ENCODE peak calls at places on chromosome 2, in four cellular contexts. One of them, this sample, is unnamed.

GRCh38 chr2:212794471-212794870 is 255.9 kb upstream of the ERBB4 start:
- DNase-seq in K562: no peak
- DNase-seq in HepG2: no peak
- DNase-seq in GM12878: no peak
- DNase-seq in this sample: no peak

GRCh38 chr2:168312036-168312822 is 64.8 kb upstream of the STK39 start:
- DNase-seq in K562: no peak
- DNase-seq in HepG2: no peak
- DNase-seq in GM12878: no peak
- DNase-seq in this sample: no peak

GRCh38 chr2:44934521-44934961 is 7.0 kb upstream of the SIX3 start:
- DNase-seq in K562: no peak
- DNase-seq in HepG2: no peak
- DNase-seq in GM12878: no peak
- DNase-seq in this sample: peak; percentile 45

GRCh38 chr2:179226203-179226960 is 38.2 kb downstream of the SESTD1 start:
- DNase-seq in K562: no peak
- DNase-seq in HepG2: no peak
- DNase-seq in GM12878: no peak
- DNase-seq in this sample: no peak

GRCh38 chr2:74513605-74514367 is 464 bp upstream of the TLX2 start:
- DNase-seq in K562: no peak
- DNase-seq in HepG2: no peak
- DNase-seq in GM12878: no peak
- DNase-seq in this sample: peak; percentile 39

GRCh38 chr2:20165677-20166509 is 59.0 kb downstream of the SDC1 start:
- DNase-seq in K562: no peak
- DNase-seq in HepG2: no peak
- DNase-seq in GM12878: no peak
- DNase-seq in this sample: no peak

GRCh38 chr2:133377021-133377481 is 191.2 kb downstream of the NCKAP5 start:
- DNase-seq in K562: no peak
- DNase-seq in HepG2: no peak
- DNase-seq in GM12878: no peak
- DNase-seq in this sample: no peak

GRCh38 chr2:88599527-88599926 is 27.7 kb downstream of the EIF2AK3 start:
- DNase-seq in K562: no peak
- DNase-seq in HepG2: no peak
- DNase-seq in GM12878: no peak
- DNase-seq in this sample: no peak

GRCh38 chr2:64748561-64748960 is 94.8 kb upstream of the SERTAD2 start:
- DNase-seq in K562: no peak
- DNase-seq in HepG2: no peak
- DNase-seq in GM12878: no peak
- DNase-seq in this sample: no peak

GRCh38 chr2:77161009-77161408 is 361.2 kb downstream of the LRRTM4 start:
- DNase-seq in K562: no peak
- DNase-seq in HepG2: peak; percentile 50
- DNase-seq in GM12878: no peak
- DNase-seq in this sample: no peak

GRCh38 chr2:217075225-217075802 is 215.4 kb upstream of the TNP1 start:
- DNase-seq in K562: peak; percentile 45
- DNase-seq in HepG2: no peak
- DNase-seq in GM12878: no peak
- DNase-seq in this sample: no peak

GRCh38 chr2:112782234-112782799 is 2.0 kb downstream of the IL1A start:
- DNase-seq in K562: no peak
- DNase-seq in HepG2: no peak
- DNase-seq in GM12878: peak; percentile 66
- DNase-seq in this sample: no peak

GRCh38 chr2:129762386-129763189 is 216.9 kb upstream of the RAB6C start:
- DNase-seq in K562: no peak
- DNase-seq in HepG2: no peak
- DNase-seq in GM12878: no peak
- DNase-seq in this sample: no peak

GRCh38 chr2:134718095-134718955 is 475 bp downstream of the TMEM163 start:
- DNase-seq in K562: no peak
- DNase-seq in HepG2: no peak
- DNase-seq in GM12878: no peak
- DNase-seq in this sample: peak; percentile 50

GRCh38 chr2:201900362-201900761 is 94.0 kb downstream of the CDK15 start:
- DNase-seq in K562: no peak
- DNase-seq in HepG2: no peak
- DNase-seq in GM12878: no peak
- DNase-seq in this sample: no peak

GRCh38 chr2:170997893-170998477 is 68.9 kb downstream of the GORASP2 start:
- DNase-seq in K562: no peak
- DNase-seq in HepG2: no peak
- DNase-seq in GM12878: no peak
- DNase-seq in this sample: no peak

GRCh38 chr2:231467613-231468525 is 3.6 kb upstream of the NCL start:
- DNase-seq in K562: no peak
- DNase-seq in HepG2: no peak
- DNase-seq in GM12878: no peak
- DNase-seq in this sample: no peak

GRCh38 chr2:226548706-226549105 is 250.9 kb downstream of the IRS1 start:
- DNase-seq in K562: no peak
- DNase-seq in HepG2: no peak
- DNase-seq in GM12878: no peak
- DNase-seq in this sample: no peak

GRCh38 chr2:19809206-19809605 is 92.6 kb downstream of the TTC32 start:
- DNase-seq in K562: no peak
- DNase-seq in HepG2: no peak
- DNase-seq in GM12878: no peak
- DNase-seq in this sample: no peak

GRCh38 chr2:237298323-237299118 is 115.4 kb downstream of the COL6A3 start:
- DNase-seq in K562: no peak
- DNase-seq in HepG2: peak; percentile 51
- DNase-seq in GM12878: no peak
- DNase-seq in this sample: no peak

GRCh38 chr2:217890445-217890844 is 112.3 kb downstream of the TNS1 start:
- DNase-seq in K562: no peak
- DNase-seq in HepG2: peak; percentile 42
- DNase-seq in GM12878: no peak
- DNase-seq in this sample: no peak

GRCh38 chr2:71181316-71181715 is 45.6 kb downstream of the PAIP2B start:
- DNase-seq in K562: no peak
- DNase-seq in HepG2: peak; percentile 18
- DNase-seq in GM12878: no peak
- DNase-seq in this sample: no peak

GRCh38 chr2:241613018-241613780 is 23.8 kb downstream of the THAP4 start:
- DNase-seq in K562: no peak
- DNase-seq in HepG2: no peak
- DNase-seq in GM12878: no peak
- DNase-seq in this sample: no peak

GRCh38 chr2:232456296-232457120 is 555 bp downstream of the ALPI start:
- DNase-seq in K562: no peak
- DNase-seq in HepG2: no peak
- DNase-seq in GM12878: no peak
- DNase-seq in this sample: no peak

GRCh38 chr2:225233234-225233633 is 166.3 kb upstream of the NYAP2 start:
- DNase-seq in K562: peak; percentile 3
- DNase-seq in HepG2: no peak
- DNase-seq in GM12878: no peak
- DNase-seq in this sample: no peak

GRCh38 chr2:11681722-11682589 is 12.0 kb upstream of the NTSR2 start:
- DNase-seq in K562: peak; percentile 89
- DNase-seq in HepG2: peak; percentile 55
- DNase-seq in GM12878: no peak
- DNase-seq in this sample: peak; percentile 84

GRCh38 chr2:125281242-125281641 is 1256.2 kb downstream of the CNTNAP5 start:
- DNase-seq in K562: no peak
- DNase-seq in HepG2: no peak
- DNase-seq in GM12878: no peak
- DNase-seq in this sample: no peak

GRCh38 chr2:157264099-157264498 is 6.6 kb downstream of the GALNT5 start:
- DNase-seq in K562: no peak
- DNase-seq in HepG2: no peak
- DNase-seq in GM12878: no peak
- DNase-seq in this sample: no peak

GRCh38 chr2:73341039-73341438 is 44.6 kb upstream of the ALMS1 start:
- DNase-seq in K562: no peak
- DNase-seq in HepG2: no peak
- DNase-seq in GM12878: no peak
- DNase-seq in this sample: no peak

GRCh38 chr2:73339171-73339678 is 45.9 kb upstream of the EGR4 start:
- DNase-seq in K562: no peak
- DNase-seq in HepG2: no peak
- DNase-seq in GM12878: no peak
- DNase-seq in this sample: no peak

GRCh38 chr2:73334620-73335019 is 41.3 kb upstream of the EGR4 start:
- DNase-seq in K562: no peak
- DNase-seq in HepG2: no peak
- DNase-seq in GM12878: no peak
- DNase-seq in this sample: no peak

GRCh38 chr2:73334045-73334444 is 40.7 kb upstream of the EGR4 start:
- DNase-seq in K562: no peak
- DNase-seq in HepG2: no peak
- DNase-seq in GM12878: no peak
- DNase-seq in this sample: no peak

GRCh38 chr2:73337828-73338227 is 44.5 kb upstream of the EGR4 start:
- DNase-seq in K562: no peak
- DNase-seq in HepG2: no peak
- DNase-seq in GM12878: no peak
- DNase-seq in this sample: no peak
- TF ChIP-seq CREM in K562: no peak
- TF ChIP-seq CREM in HepG2: no peak
- TF ChIP-seq CREM in GM12878: no peak
- TF ChIP-seq CREM in this sample: no peak

DNA sequence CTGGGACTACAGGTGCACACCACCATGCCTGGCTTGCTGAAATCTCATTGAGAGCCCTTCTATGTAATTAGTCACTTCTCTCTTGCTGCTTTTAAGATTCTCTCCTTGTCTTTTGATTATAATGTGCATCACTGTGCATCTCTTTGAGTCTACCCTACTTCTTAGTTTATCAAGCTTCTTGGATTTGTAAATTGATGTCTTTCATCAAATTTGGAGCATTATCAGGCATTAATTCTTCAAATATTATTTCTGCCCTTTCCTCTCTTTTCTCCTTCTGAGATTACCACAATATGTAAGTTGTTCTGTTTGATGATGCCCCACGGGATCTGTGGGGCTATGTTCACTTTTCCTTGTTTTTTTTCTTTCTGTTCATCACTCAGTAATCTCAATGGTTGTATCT is 9.0 kb upstream of the MARCO start:
- DNase-seq in K562: no peak
- DNase-seq in HepG2: no peak
- DNase-seq in GM12878: no peak
- DNase-seq in this sample: no peak
- TF ChIP-seq ATF2 in K562: no peak
- TF ChIP-seq ATF2 in HepG2: no peak
- TF ChIP-seq ATF2 in GM12878: no peak
- TF ChIP-seq ATF2 in this sample: no peak

DNA sequence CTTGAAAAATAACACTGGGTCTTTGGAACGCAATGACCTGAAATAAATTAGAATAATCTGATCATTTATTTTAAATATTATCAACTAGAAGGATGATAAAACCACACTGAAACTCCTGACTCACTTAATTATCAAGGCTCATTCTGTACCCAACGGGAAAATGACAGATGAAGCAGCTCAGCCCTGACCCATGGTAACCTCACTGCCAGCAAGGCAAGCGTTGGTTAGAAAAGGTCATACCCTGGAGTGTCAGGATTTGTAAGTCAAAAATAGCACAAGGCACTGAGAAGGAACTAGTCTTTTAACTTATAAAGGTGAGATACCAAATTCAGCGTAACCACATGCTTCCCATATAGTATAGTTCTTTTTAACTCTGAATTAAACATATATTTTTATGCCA is 277.5 kb downstream of the ETAA1 start:
- DNase-seq in K562: no peak
- DNase-seq in HepG2: no peak
- DNase-seq in GM12878: no peak
- DNase-seq in this sample: no peak
- TF ChIP-seq CREM in K562: no peak
- TF ChIP-seq CREM in HepG2: no peak
- TF ChIP-seq CREM in GM12878: no peak
- TF ChIP-seq CREM in this sample: no peak

DNA sequence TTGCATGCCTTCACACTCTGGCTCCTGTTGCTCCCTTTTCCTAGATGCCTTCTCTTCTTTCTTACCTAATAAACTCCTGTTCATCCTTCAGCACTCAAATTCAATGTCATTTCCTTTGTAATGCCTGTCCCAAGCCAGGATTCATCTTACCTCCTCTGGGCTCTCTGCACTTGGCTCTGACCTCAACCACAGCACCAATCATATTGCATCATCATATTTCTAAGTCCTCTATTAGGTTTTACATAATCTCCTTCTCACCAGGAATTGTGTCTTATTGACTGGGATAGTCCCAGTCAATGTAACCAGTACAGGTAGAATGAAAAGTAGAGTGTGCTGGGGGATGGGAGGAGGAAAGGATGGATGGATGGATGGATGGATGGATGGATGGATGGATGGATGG is 187.1 kb downstream of the NRP2 start:
- DNase-seq in K562: no peak
- DNase-seq in HepG2: no peak
- DNase-seq in GM12878: no peak
- DNase-seq in this sample: no peak
- TF ChIP-seq ATF2 in K562: no peak
- TF ChIP-seq ATF2 in HepG2: no peak
- TF ChIP-seq ATF2 in GM12878: no peak
- TF ChIP-seq ATF2 in this sample: no peak